ENCODE peak calls at places on chromosome 10, in eight cellular contexts. S is prostate gland, T is heart left ventricle, J is lower lobe of right lung, Z is mesenchymal stem cell, A is right lobe of liver, M is cardiac muscle cell, O is WERI-Rb-1. V is an unnamed sample.

GRCh38 chr10:11625019-11625735 is 13.7 kb upstream of the USP6NL start:
- DNase-seq in Z (no peak), S (no peak), O (no peak), A (no peak), T (no peak), J (no peak), M (no peak), V (no peak)

GRCh38 chr10:70753841-70754621 is 31.1 kb downstream of the TBATA start:
- DNase-seq in M (peak; percentile 19), A (no peak), J (no peak), T (peak; percentile 34), O (no peak), Z (peak; percentile 13), S (no peak), V (no peak)

GRCh38 chr10:131778842-131779241 is 122.0 kb upstream of the PPP2R2D start:
- DNase-seq in Z (no peak), A (no peak), S (no peak), O (no peak), J (no peak), T (no peak), M (no peak), V (no peak)

GRCh38 chr10:132836832-132837540 is 51.0 kb upstream of the NKX6-2 start:
- DNase-seq in S (no peak), O (peak; percentile 31), J (no peak), A (no peak), M (peak; percentile 74), T (no peak), Z (no peak), V (peak; percentile 36)

GRCh38 chr10:100567826-100568225 is 32.1 kb downstream of the HIF1AN start:
- DNase-seq in J (no peak), Z (no peak), T (no peak), A (no peak), S (no peak), O (peak; percentile 1), M (no peak), V (no peak)

GRCh38 chr10:100744136-100744979 is 1.0 kb upstream of the PAX2 start:
- DNase-seq in M (no peak), T (no peak), J (no peak), A (no peak), S (no peak), Z (no peak), O (no peak), V (no peak)

GRCh38 chr10:80187465-80188409 is 17.6 kb downstream of the ANXA11 start:
- DNase-seq in O (no peak), S (peak; percentile 55), Z (no peak), M (no peak), J (peak; percentile 72), T (peak; percentile 67), A (no peak), V (peak; percentile 77)

GRCh38 chr10:101768791-101769170 is 7.1 kb downstream of the FGF8 start:
- DNase-seq in T (no peak), S (no peak), J (no peak), A (no peak), M (no peak), O (no peak), Z (no peak), V (no peak)

DNA sequence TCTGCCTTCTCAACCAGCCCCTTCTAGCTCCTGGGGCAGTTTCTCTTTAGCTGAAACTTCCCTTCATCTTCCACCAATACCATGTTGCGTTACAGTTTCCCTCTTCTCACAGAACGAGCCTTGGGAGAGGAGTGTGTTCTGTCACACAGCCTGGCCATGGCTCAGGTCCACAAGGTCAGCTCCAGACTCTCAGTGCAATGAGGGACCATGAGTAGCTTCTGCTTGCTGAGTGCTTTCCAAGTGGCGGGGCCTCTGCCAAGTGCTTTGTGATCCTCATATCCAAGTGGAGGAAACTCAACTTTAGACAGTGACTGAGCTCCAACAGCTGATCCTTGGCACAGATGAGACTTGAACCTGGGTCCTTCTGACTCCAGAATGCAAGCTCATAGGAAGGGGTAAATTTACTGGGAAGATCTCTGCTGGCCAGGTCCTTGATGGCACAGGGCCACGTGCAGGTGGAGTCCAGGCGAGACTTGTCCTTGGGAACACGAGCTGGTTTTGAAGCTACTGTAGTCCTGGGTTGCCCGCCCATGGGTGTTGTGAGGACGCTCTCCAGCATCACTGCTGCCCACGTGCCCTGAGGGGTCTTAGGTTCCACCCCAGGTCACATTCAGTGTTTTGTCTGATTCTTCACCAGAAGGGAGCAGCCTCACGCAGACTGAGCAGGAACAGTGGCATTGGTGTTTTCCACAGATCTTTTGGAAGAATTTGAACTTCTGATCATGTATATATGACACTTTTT is 238.0 kb downstream of the EBF3 start:
- DNase-seq in T (no peak), J (no peak), M (no peak), O (no peak), Z (no peak), A (peak; percentile 83), S (no peak), V (no peak)
- H3K9me3 ChIP-seq in T (no peaks in the 10 kb centered on the region), J (peaks cover 8% of the 10 kb centered on the region), M (no peaks in the 10 kb centered on the region), O (no peaks in the 10 kb centered on the region), Z (peaks cover 11% of the 10 kb centered on the region), A (no peaks in the 10 kb centered on the region), S (no peaks in the 10 kb centered on the region), V (no peaks in the 10 kb centered on the region)

GRCh38 chr10:71948496-71949067 is 15.6 kb upstream of the CHST3 start:
- DNase-seq in M (no peak), O (no peak), Z (no peak), S (no peak), J (no peak), A (no peak), T (no peak), V (no peak)

GRCh38 chr10:71950683-71951082 is 13.5 kb upstream of the CHST3 start:
- DNase-seq in O (no peak), Z (no peak), M (no peak), A (no peak), T (no peak), J (no peak), S (no peak), V (no peak)

GRCh38 chr10:71941318-71941717 is 22.9 kb upstream of the CHST3 start:
- DNase-seq in S (no peak), J (no peak), A (no peak), O (no peak), T (no peak), Z (no peak), M (no peak), V (no peak)

GRCh38 chr10:71946700-71947099 is 17.5 kb upstream of the CHST3 start:
- DNase-seq in Z (no peak), A (no peak), M (no peak), O (no peak), S (no peak), T (no peak), J (no peak), V (no peak)

GRCh38 chr10:71945819-71946474 is 18.2 kb upstream of the CHST3 start:
- DNase-seq in T (no peak), S (no peak), M (no peak), J (no peak), O (no peak), Z (no peak), A (no peak), V (no peak)
- H3K9me3 ChIP-seq in T (no peaks in the 10 kb centered on the region), S (no peaks in the 10 kb centered on the region), M (no peaks in the 10 kb centered on the region), J (peaks cover 44% of the 10 kb centered on the region), O (peaks cover 40% of the 10 kb centered on the region), Z (peaks cover 30% of the 10 kb centered on the region), A (no peaks in the 10 kb centered on the region), V (peaks cover 7% of the 10 kb centered on the region)

GRCh38 chr10:44008917-44009620 is 360.4 kb upstream of the ZNF32 start:
- DNase-seq in J (no peak), A (no peak), S (no peak), Z (no peak), O (no peak), M (no peak), T (no peak), V (no peak)

GRCh38 chr10:44010873-44011602 is 362.4 kb upstream of the ZNF32 start:
- DNase-seq in A (no peak), Z (no peak), S (no peak), O (no peak), T (peak; percentile 65), M (no peak), J (no peak), V (no peak)

GRCh38 chr10:44009891-44010290 is 361.2 kb upstream of the ZNF32 start:
- DNase-seq in O (no peak), Z (no peak), J (no peak), M (no peak), S (no peak), A (no peak), T (no peak), V (no peak)

GRCh38 chr10:44006826-44007225 is 358.1 kb upstream of the ZNF32 start:
- DNase-seq in A (no peak), J (no peak), M (no peak), Z (peak; percentile 29), S (no peak), T (no peak), O (no peak), V (no peak)

DNA sequence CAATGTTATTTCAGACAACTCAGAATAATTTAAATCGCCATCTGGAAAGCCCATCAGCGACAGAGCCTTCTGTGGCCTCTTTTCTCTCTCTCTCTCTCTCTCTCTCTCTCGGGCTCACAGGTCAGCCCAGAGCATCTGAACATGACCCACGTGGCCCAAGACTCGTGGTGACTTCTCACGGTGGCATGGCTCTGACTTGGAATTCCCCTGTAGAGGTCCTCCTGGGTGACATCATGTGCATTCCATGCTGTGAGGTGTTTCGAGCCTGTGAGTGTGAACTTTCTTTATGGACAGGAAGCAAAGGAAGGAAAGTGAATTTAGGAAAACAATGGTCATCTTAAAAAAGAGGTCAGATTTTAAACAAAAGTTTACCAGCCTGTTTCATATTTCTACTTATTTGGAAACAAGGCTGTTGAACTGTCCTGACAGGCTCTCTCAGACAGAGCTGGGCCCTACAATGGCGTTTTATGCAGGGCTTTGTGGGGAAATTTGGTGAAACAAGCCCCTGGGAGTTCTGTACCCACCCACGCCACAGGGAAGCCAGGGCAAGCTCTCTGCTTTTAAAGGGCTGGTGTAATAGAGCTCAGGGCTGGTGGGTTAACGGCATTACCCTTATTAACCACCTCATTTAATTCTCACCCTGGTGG is 359.7 kb upstream of the ZNF32 start:
- DNase-seq in Z (no peak), T (peak; percentile 39), M (no peak), O (no peak), A (no peak), J (no peak), S (no peak), V (no peak)
- H3K9me3 ChIP-seq in Z (no peaks in the 10 kb centered on the region), T (no peaks in the 10 kb centered on the region), M (no peaks in the 10 kb centered on the region), O (no peaks in the 10 kb centered on the region), A (no peaks in the 10 kb centered on the region), J (no peaks in the 10 kb centered on the region), S (no peaks in the 10 kb centered on the region), V (no peaks in the 10 kb centered on the region)

DNA sequence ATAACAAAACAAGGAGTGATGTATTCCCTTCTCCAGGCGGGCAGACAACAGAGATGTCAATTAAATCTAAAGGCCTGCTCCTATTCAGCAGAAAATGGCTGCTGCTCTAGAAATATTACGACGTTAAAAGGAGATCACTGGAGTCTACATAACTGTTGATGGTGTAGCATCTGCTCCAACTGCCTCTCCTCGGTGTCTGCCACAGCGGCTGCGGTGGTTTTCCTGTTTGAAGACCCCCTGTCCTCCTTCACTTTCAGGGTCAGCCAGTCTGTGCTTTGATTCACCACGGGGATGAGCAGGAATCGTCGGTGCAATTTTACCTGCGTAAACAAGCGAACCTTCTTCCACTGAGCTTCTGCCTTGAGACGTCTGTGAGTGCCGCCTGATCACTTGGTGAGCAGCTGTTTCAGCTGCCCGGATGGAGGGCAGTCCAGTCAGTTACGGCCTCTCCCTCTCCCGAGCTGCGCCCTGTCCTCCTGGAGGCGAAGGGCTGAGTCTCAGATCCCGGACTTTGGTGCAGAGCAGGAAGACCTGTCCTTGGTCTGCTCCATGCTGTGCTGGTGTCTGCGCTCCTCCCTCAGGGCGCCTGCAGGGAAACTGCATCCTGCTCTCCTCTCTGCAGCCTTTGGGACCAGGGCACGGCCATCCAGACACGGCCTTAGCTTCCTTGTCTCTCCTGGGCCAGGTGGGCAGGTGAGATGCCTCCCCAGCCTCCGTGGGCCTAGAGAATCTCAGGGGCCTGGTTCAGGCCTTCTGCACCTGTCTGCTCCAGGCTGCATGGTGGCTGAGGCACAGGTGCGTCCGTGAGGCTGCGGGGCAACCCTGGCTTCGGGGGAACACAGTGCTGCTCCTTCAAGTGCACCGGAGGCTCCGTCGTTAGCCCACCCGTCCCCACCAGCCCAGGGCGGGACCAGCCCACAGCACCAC is 326.6 kb downstream of the ADARB2 start:
- DNase-seq in T (no peak), S (no peak), Z (no peak), M (no peak), A (no peak), O (no peak), J (no peak), V (no peak)
- H3K9me3 ChIP-seq in T (no peaks in the 10 kb centered on the region), S (no peaks in the 10 kb centered on the region), Z (no peaks in the 10 kb centered on the region), M (no peaks in the 10 kb centered on the region), A (no peaks in the 10 kb centered on the region), O (no peaks in the 10 kb centered on the region), J (no peaks in the 10 kb centered on the region), V (no peaks in the 10 kb centered on the region)

V was measured in T-helper 17 cell.